ENCODE peak calls at places on chromosomes 16 and 17, in eight cellular contexts. I, X, W, T, S, F, B and D are unnamed samples.

GRCh38 chr16:73064227-73064995 is 16.5 kb upstream of the ZFHX3 start:
- DNase-seq in F (no peak), S (no peak), T (no peak), I (peak), W (peak), B (no peak), X (no peak), D (no peak)

GRCh38 chr17:68695659-68696058 is 94.5 kb upstream of the FAM20A start:
- DNase-seq in S (no peak), B (no peak), W (no peak), F (no peak), I (no peak), X (no peak), T (no peak), D (no peak)

GRCh38 chr17:61159415-61159814 is 240.2 kb upstream of the TBX2 start:
- DNase-seq in X (no peak), I (no peak), B (no peak), S (no peak), T (no peak), F (no peak), W (no peak), D (no peak)

GRCh38 chr16:53614346-53614745 is 89.3 kb downstream of the RPGRIP1L start:
- DNase-seq in S (no peak), B (no peak), W (peak), X (no peak), F (no peak), I (peak), T (no peak), D (peak)

GRCh38 chr16:87431926-87432325 is 39.8 kb downstream of the MAP1LC3B start:
- DNase-seq in F (no peak), B (no peak), X (no peak), S (no peak), I (peak), T (no peak), W (peak), D (no peak)

GRCh38 chr16:75377971-75378386 is 55.3 kb downstream of the CFDP1 start:
- DNase-seq in W (peak), T (no peak), S (no peak), I (peak), F (no peak), X (peak), B (no peak), D (peak)

GRCh38 chr17:50117202-50118040 is 12.5 kb downstream of the SAMD14 start:
- DNase-seq in B (peak), T (peak), W (peak), X (no peak), I (peak), S (peak), F (no peak), D (no peak)

GRCh38 chr16:85556456-85557082 is 56.6 kb upstream of the GSE1 start:
- DNase-seq in F (peak), X (no peak), I (no peak), S (no peak), B (peak), W (peak), T (peak), D (no peak)

GRCh38 chr17:45315583-45316270 is 1.1 kb downstream of the MAP3K14 start:
- DNase-seq in W (peak), I (no peak), S (no peak), F (no peak), B (no peak), T (no peak), X (no peak), D (no peak)

GRCh38 chr16:22705799-22706198 is 108.2 kb upstream of the HS3ST2 start:
- DNase-seq in W (no peak), I (no peak), F (no peak), S (no peak), X (no peak), T (no peak), B (no peak), D (no peak)

GRCh38 chr17:64129515-64129764 is 504 bp downstream of the ERN1 start:
- DNase-seq in F (peak), I (no peak), W (no peak), B (no peak), X (no peak), S (no peak), T (no peak), D (no peak)

GRCh38 chr17:78644259-78644658 is 67.1 kb upstream of the DNAH17 start:
- DNase-seq in T (no peak), S (no peak), W (no peak), B (no peak), X (no peak), I (no peak), F (no peak), D (no peak)

GRCh38 chr16:83353241-83353640 is 454.5 kb upstream of the HSBP1 start:
- DNase-seq in B (no peak), F (no peak), W (peak), T (no peak), S (no peak), X (no peak), I (no peak), D (no peak)

GRCh38 chr16:84505249-84506156 is 1.0 kb upstream of the MEAK7 start:
- DNase-seq in B (no peak), S (no peak), T (no peak), I (no peak), W (no peak), F (no peak), X (no peak), D (no peak)

GRCh38 chr17:57496382-57496781 is 240.1 kb downstream of the MSI2 start:
- DNase-seq in X (no peak), B (no peak), F (no peak), S (no peak), W (no peak), I (no peak), T (no peak), D (no peak)

GRCh38 chr16:12425134-12425941 is 378.3 kb downstream of the CPPED1 start:
- DNase-seq in W (no peak), X (no peak), F (no peak), T (no peak), B (no peak), I (peak), S (no peak), D (no peak)

GRCh38 chr16:67528870-67529638 is 425 bp downstream of the RIPOR1 start:
- DNase-seq in I (no peak), T (no peak), X (no peak), S (peak), B (peak), F (peak), W (peak), D (no peak)

GRCh38 chr17:71208111-71208704 is 912.6 kb upstream of the SOX9 start:
- DNase-seq in B (no peak), I (peak), W (no peak), T (no peak), X (no peak), S (no peak), F (no peak), D (no peak)

GRCh38 chr16:351804-352520 is 561 bp downstream of the AXIN1 start:
- DNase-seq in W (peak), S (peak), X (no peak), I (no peak), T (no peak), B (no peak), F (no peak), D (no peak)

GRCh38 chr16:87165151-87165550 is 152.0 kb downstream of the C16orf95 start:
- DNase-seq in W (no peak), B (no peak), X (no peak), T (no peak), S (no peak), F (no peak), I (no peak), D (no peak)

GRCh38 chr16:86673090-86673955 is 95.0 kb downstream of the FOXL1 start:
- DNase-seq in W (no peak), X (no peak), T (no peak), F (no peak), B (no peak), I (no peak), S (no peak), D (no peak)

GRCh38 chr16:50011707-50012106 is 13.3 kb upstream of the CNEP1R1 start:
- DNase-seq in B (no peak), S (no peak), X (no peak), T (no peak), F (no peak), I (peak), W (no peak), D (no peak)

GRCh38 chr17:13030459-13031305 is 12.9 kb upstream of the ELAC2 start:
- DNase-seq in I (peak), T (peak), W (peak), X (no peak), B (no peak), S (no peak), F (peak), D (peak)

GRCh38 chr17:79949646-79950292 is 85.9 kb downstream of the TBC1D16 start:
- DNase-seq in B (no peak), S (no peak), F (no peak), W (no peak), I (no peak), X (no peak), T (no peak), D (no peak)

GRCh38 chr17:17840751-17841591 is 4.2 kb upstream of the SREBF1 start:
- DNase-seq in W (peak), T (no peak), X (peak), F (no peak), B (no peak), S (no peak), I (peak), D (no peak)

GRCh38 chr17:44396946-44397345 is 7.5 kb upstream of the ITGA2B start:
- DNase-seq in X (no peak), B (no peak), I (no peak), F (no peak), W (no peak), T (no peak), S (no peak), D (no peak)

GRCh38 chr16:3188925-3189825 is 1.2 kb downstream of the OR1F1 start:
- DNase-seq in F (peak), T (peak), I (peak), S (no peak), B (no peak), W (peak), X (no peak), D (no peak)